ENCODE peak calls at places on chromosomes 5 and 9, in six cellular contexts. T is posterior cingulate gyrus; N is AG09319; B is NCI-H774; Q is stimulated activated CD8-positive, alpha-beta memory T cell treated with anti-CD3 and anti-CD28 coated beads, Interleukin-4, amount 100 ng/mL, for 24 hours; L is head of caudate nucleus. X is an unnamed sample.

GRCh38 chr5:385321-385720 is 57.7 kb upstream of the EXOC3 start:
- DNase-seq in T (no peak), N (no peak), B (no peak), Q (no peak), L (no peak), X (no peak)

GRCh38 chr5:171646338-171647042 is 139.1 kb upstream of the SMIM23 start:
- DNase-seq in T (no peak), N (no peak), B (no peak), Q (no peak), L (no peak), X (no peak)

GRCh38 chr5:45171563-45171962 is 362.8 kb downstream of the MRPS30 start:
- DNase-seq in T (no peak), N (no peak), B (no peak), Q (no peak), L (no peak), X (no peak)

GRCh38 chr9:26789959-26790358 is 102.6 kb downstream of the CAAP1 start:
- DNase-seq in T (no peak), N (no peak), B (no peak), Q (no peak), L (no peak), X (no peak)

GRCh38 chr9:113933188-113933587 is 57.1 kb downstream of the ZNF618 start:
- DNase-seq in T (no peak), N (no peak), B (no peak), Q (no peak), L (no peak), X (no peak)

GRCh38 chr9:112532427-112532826 is 45.8 kb downstream of the KIAA1958 start:
- DNase-seq in T (no peak), N (peak; percentile 47), B (no peak), Q (no peak), L (no peak), X (peak; percentile 21)

GRCh38 chr9:104765138-104765537 is 1.2 kb downstream of the NIPSNAP3B start:
- DNase-seq in T (no peak), N (no peak), B (no peak), Q (no peak), L (no peak), X (peak; percentile 50)

GRCh38 chr5:96226941-96227552 is 206.0 kb downstream of the PCSK1 start:
- DNase-seq in T (peak; percentile 73), N (peak; percentile 90), B (no peak), Q (no peak), L (no peak), X (no peak)

GRCh38 chr5:150960791-150961396 is 56.1 kb upstream of the ZNF300 start:
- DNase-seq in T (no peak), N (no peak), B (no peak), Q (no peak), L (no peak), X (no peak)

GRCh38 chr5:5069851-5070250 is 70.3 kb upstream of the ADAMTS16 start:
- DNase-seq in T (no peak), N (no peak), B (no peak), Q (no peak), L (no peak), X (no peak)

GRCh38 chr5:179153341-179153901 is 93.2 kb downstream of the ZNF354C start:
- DNase-seq in T (peak; percentile 35), N (no peak), B (no peak), Q (no peak), L (no peak), X (no peak)

GRCh38 chr9:128704356-128704670 is 2.0 kb downstream of the PKN3 start:
- DNase-seq in T (no peak), N (no peak), B (no peak), Q (no peak), L (no peak), X (no peak)

GRCh38 chr5:154101184-154101583 is 62.4 kb downstream of the MFAP3 start:
- DNase-seq in T (no peak), N (no peak), B (no peak), Q (no peak), L (no peak), X (no peak)

GRCh38 chr9:71977003-71977402 is 65.6 kb downstream of the C9orf85 start:
- DNase-seq in T (no peak), N (no peak), B (no peak), Q (no peak), L (no peak), X (no peak)

GRCh38 chr5:50922942-50923767 is 256.7 kb downstream of the PARP8 start:
- DNase-seq in T (no peak), N (no peak), B (no peak), Q (no peak), L (no peak), X (no peak)

GRCh38 chr9:14654932-14655331 is 38.3 kb downstream of the ZDHHC21 start:
- DNase-seq in T (no peak), N (no peak), B (no peak), Q (no peak), L (no peak), X (no peak)

GRCh38 chr5:179287631-179288030 is 57.6 kb downstream of the ADAMTS2 start:
- DNase-seq in T (peak; percentile 43), N (no peak), B (no peak), Q (no peak), L (no peak), X (no peak)

X was measured in G401.